ENCODE peak calls at places on chromosomes 5 and 9, in nine cellular contexts. One of them, this sample, is unnamed.

GRCh38 chr5:143641957-143642356 is 170.0 kb upstream of the HMHB1 start:
- DNase-seq in neural progenitor cell: no peak
- DNase-seq in heart right ventricle: no peak
- DNase-seq in HCT116: no peak
- DNase-seq in ovary: no peak
- DNase-seq in esophagus squamous epithelium: no peak
- DNase-seq in psoas muscle: no peak
- DNase-seq in tibial artery: no peak
- DNase-seq in stomach: no peak
- DNase-seq in this sample: no peak

GRCh38 chr5:169020102-169020501 is 280.8 kb downstream of the SLIT3 start:
- DNase-seq in tibial artery: no peak
- DNase-seq in esophagus squamous epithelium: no peak
- DNase-seq in psoas muscle: no peak
- DNase-seq in stomach: no peak
- DNase-seq in neural progenitor cell: peak; percentile 25
- DNase-seq in ovary: no peak
- DNase-seq in heart right ventricle: no peak
- DNase-seq in HCT116: peak; percentile 8
- DNase-seq in this sample: no peak

GRCh38 chr9:138020120-138020794 is 142.7 kb downstream of the CACNA1B start:
- DNase-seq in HCT116: no peak
- DNase-seq in heart right ventricle: no peak
- DNase-seq in tibial artery: no peak
- DNase-seq in stomach: peak; percentile 25
- DNase-seq in esophagus squamous epithelium: no peak
- DNase-seq in psoas muscle: peak; percentile 26
- DNase-seq in neural progenitor cell: no peak
- DNase-seq in ovary: no peak
- DNase-seq in this sample: no peak

GRCh38 chr5:35305336-35306020 is 75.2 kb upstream of the PRLR start:
- DNase-seq in stomach: no peak
- DNase-seq in HCT116: no peak
- DNase-seq in psoas muscle: no peak
- DNase-seq in esophagus squamous epithelium: no peak
- DNase-seq in ovary: no peak
- DNase-seq in neural progenitor cell: no peak
- DNase-seq in heart right ventricle: no peak
- DNase-seq in tibial artery: no peak
- DNase-seq in this sample: no peak

GRCh38 chr5:89028579-89029272 is 145.7 kb upstream of the MEF2C start:
- DNase-seq in psoas muscle: no peak
- DNase-seq in tibial artery: no peak
- DNase-seq in esophagus squamous epithelium: no peak
- DNase-seq in ovary: no peak
- DNase-seq in heart right ventricle: no peak
- DNase-seq in HCT116: peak; percentile 18
- DNase-seq in stomach: no peak
- DNase-seq in neural progenitor cell: no peak
- DNase-seq in this sample: no peak

GRCh38 chr9:18195223-18195622 is 278.7 kb upstream of the ADAMTSL1 start:
- DNase-seq in heart right ventricle: no peak
- DNase-seq in tibial artery: no peak
- DNase-seq in esophagus squamous epithelium: no peak
- DNase-seq in stomach: no peak
- DNase-seq in HCT116: no peak
- DNase-seq in psoas muscle: no peak
- DNase-seq in neural progenitor cell: no peak
- DNase-seq in ovary: no peak
- DNase-seq in this sample: no peak

GRCh38 chr5:107955321-107955720 is 284.6 kb upstream of the EFNA5 start:
- DNase-seq in tibial artery: no peak
- DNase-seq in ovary: no peak
- DNase-seq in HCT116: no peak
- DNase-seq in stomach: no peak
- DNase-seq in esophagus squamous epithelium: no peak
- DNase-seq in psoas muscle: no peak
- DNase-seq in heart right ventricle: no peak
- DNase-seq in neural progenitor cell: peak; percentile 22
- DNase-seq in this sample: no peak

GRCh38 chr9:35951736-35952135 is 6.2 kb downstream of the OR2S2 start:
- DNase-seq in stomach: no peak
- DNase-seq in tibial artery: no peak
- DNase-seq in HCT116: no peak
- DNase-seq in heart right ventricle: peak; percentile 43
- DNase-seq in psoas muscle: no peak
- DNase-seq in ovary: no peak
- DNase-seq in esophagus squamous epithelium: no peak
- DNase-seq in neural progenitor cell: no peak
- DNase-seq in this sample: no peak

GRCh38 chr5:7348168-7348802 is 47.7 kb upstream of the ADCY2 start:
- DNase-seq in stomach: no peak
- DNase-seq in tibial artery: no peak
- DNase-seq in heart right ventricle: no peak
- DNase-seq in ovary: no peak
- DNase-seq in psoas muscle: no peak
- DNase-seq in esophagus squamous epithelium: no peak
- DNase-seq in neural progenitor cell: peak; percentile 16
- DNase-seq in HCT116: no peak
- DNase-seq in this sample: no peak

GRCh38 chr9:93651521-93651950 is 75.2 kb downstream of the PHF2 start:
- DNase-seq in ovary: peak; percentile 10
- DNase-seq in heart right ventricle: no peak
- DNase-seq in HCT116: no peak
- DNase-seq in stomach: no peak
- DNase-seq in psoas muscle: peak; percentile 11
- DNase-seq in neural progenitor cell: no peak
- DNase-seq in tibial artery: peak; percentile 25
- DNase-seq in esophagus squamous epithelium: no peak
- DNase-seq in this sample: no peak

GRCh38 chr9:132883349-132884294 is 4.9 kb downstream of the SPACA9 start:
- DNase-seq in neural progenitor cell: no peak
- DNase-seq in esophagus squamous epithelium: no peak
- DNase-seq in stomach: no peak
- DNase-seq in ovary: no peak
- DNase-seq in tibial artery: no peak
- DNase-seq in HCT116: no peak
- DNase-seq in psoas muscle: no peak
- DNase-seq in heart right ventricle: no peak
- DNase-seq in this sample: no peak

GRCh38 chr9:18596920-18597319 is 123.0 kb downstream of the ADAMTSL1 start:
- DNase-seq in psoas muscle: no peak
- DNase-seq in esophagus squamous epithelium: no peak
- DNase-seq in stomach: no peak
- DNase-seq in tibial artery: no peak
- DNase-seq in neural progenitor cell: no peak
- DNase-seq in heart right ventricle: no peak
- DNase-seq in HCT116: no peak
- DNase-seq in ovary: no peak
- DNase-seq in this sample: no peak

GRCh38 chr5:95043234-95043633 is 241.7 kb downstream of the MCTP1 start:
- DNase-seq in esophagus squamous epithelium: no peak
- DNase-seq in psoas muscle: no peak
- DNase-seq in heart right ventricle: no peak
- DNase-seq in neural progenitor cell: no peak
- DNase-seq in HCT116: no peak
- DNase-seq in stomach: no peak
- DNase-seq in tibial artery: no peak
- DNase-seq in ovary: no peak
- DNase-seq in this sample: no peak

GRCh38 chr5:139363937-139364336 is 19.2 kb downstream of the SLC23A1 start:
- DNase-seq in ovary: no peak
- DNase-seq in esophagus squamous epithelium: no peak
- DNase-seq in tibial artery: no peak
- DNase-seq in stomach: no peak
- DNase-seq in psoas muscle: no peak
- DNase-seq in HCT116: no peak
- DNase-seq in heart right ventricle: no peak
- DNase-seq in neural progenitor cell: no peak
- DNase-seq in this sample: no peak

GRCh38 chr9:30609713-30610112 is 1774.7 kb upstream of the ACO1 start:
- DNase-seq in stomach: no peak
- DNase-seq in heart right ventricle: no peak
- DNase-seq in HCT116: no peak
- DNase-seq in tibial artery: no peak
- DNase-seq in esophagus squamous epithelium: no peak
- DNase-seq in psoas muscle: no peak
- DNase-seq in neural progenitor cell: no peak
- DNase-seq in ovary: no peak
- DNase-seq in this sample: no peak

GRCh38 chr5:147780924-147781530 is 1.5 kb downstream of the JAKMIP2 start:
- DNase-seq in stomach: no peak
- DNase-seq in esophagus squamous epithelium: no peak
- DNase-seq in neural progenitor cell: peak; percentile 55
- DNase-seq in tibial artery: no peak
- DNase-seq in HCT116: no peak
- DNase-seq in psoas muscle: no peak
- DNase-seq in heart right ventricle: no peak
- DNase-seq in ovary: no peak
- DNase-seq in this sample: no peak

GRCh38 chr9:36074870-36075532 is 38.3 kb downstream of the RECK start:
- DNase-seq in ovary: peak; percentile 86
- DNase-seq in esophagus squamous epithelium: peak; percentile 6
- DNase-seq in heart right ventricle: peak; percentile 90
- DNase-seq in neural progenitor cell: no peak
- DNase-seq in psoas muscle: peak; percentile 74
- DNase-seq in stomach: peak; percentile 68
- DNase-seq in HCT116: no peak
- DNase-seq in tibial artery: peak; percentile 91
- DNase-seq in this sample: peak; percentile 85

GRCh38 chr5:159442210-159442850 is 112.0 kb upstream of the IL12B start:
- DNase-seq in psoas muscle: no peak
- DNase-seq in stomach: no peak
- DNase-seq in esophagus squamous epithelium: no peak
- DNase-seq in heart right ventricle: peak; percentile 31
- DNase-seq in HCT116: no peak
- DNase-seq in neural progenitor cell: peak; percentile 73
- DNase-seq in ovary: peak; percentile 44
- DNase-seq in tibial artery: no peak
- DNase-seq in this sample: no peak

GRCh38 chr5:74413403-74414060 is 227.0 kb downstream of the ENC1 start:
- DNase-seq in stomach: no peak
- DNase-seq in heart right ventricle: no peak
- DNase-seq in esophagus squamous epithelium: no peak
- DNase-seq in HCT116: no peak
- DNase-seq in neural progenitor cell: no peak
- DNase-seq in psoas muscle: no peak
- DNase-seq in tibial artery: no peak
- DNase-seq in ovary: no peak
- DNase-seq in this sample: no peak

GRCh38 chr5:113761594-113761993 is 248.1 kb downstream of the YTHDC2 start:
- DNase-seq in tibial artery: no peak
- DNase-seq in stomach: no peak
- DNase-seq in neural progenitor cell: no peak
- DNase-seq in esophagus squamous epithelium: no peak
- DNase-seq in psoas muscle: no peak
- DNase-seq in ovary: no peak
- DNase-seq in heart right ventricle: no peak
- DNase-seq in HCT116: no peak
- DNase-seq in this sample: no peak

GRCh38 chr5:113759505-113760145 is 246.1 kb downstream of the YTHDC2 start:
- DNase-seq in neural progenitor cell: no peak
- DNase-seq in HCT116: no peak
- DNase-seq in psoas muscle: no peak
- DNase-seq in ovary: no peak
- DNase-seq in esophagus squamous epithelium: no peak
- DNase-seq in stomach: no peak
- DNase-seq in heart right ventricle: no peak
- DNase-seq in tibial artery: no peak
- DNase-seq in this sample: no peak

GRCh38 chr5:113760486-113760885 is 247.0 kb downstream of the YTHDC2 start:
- DNase-seq in stomach: no peak
- DNase-seq in neural progenitor cell: no peak
- DNase-seq in esophagus squamous epithelium: no peak
- DNase-seq in heart right ventricle: no peak
- DNase-seq in ovary: no peak
- DNase-seq in HCT116: no peak
- DNase-seq in psoas muscle: no peak
- DNase-seq in tibial artery: no peak
- DNase-seq in this sample: no peak

GRCh38 chr5:113764382-113764781 is 250.9 kb downstream of the YTHDC2 start:
- DNase-seq in heart right ventricle: no peak
- DNase-seq in HCT116: no peak
- DNase-seq in neural progenitor cell: no peak
- DNase-seq in tibial artery: no peak
- DNase-seq in stomach: no peak
- DNase-seq in ovary: no peak
- DNase-seq in esophagus squamous epithelium: no peak
- DNase-seq in psoas muscle: no peak
- DNase-seq in this sample: no peak
- H3K4me3 ChIP-seq in heart right ventricle: no peak overlapping the region
- H3K4me3 ChIP-seq in HCT116: no peak overlapping the region
- H3K4me3 ChIP-seq in neural progenitor cell: no peak overlapping the region
- H3K4me3 ChIP-seq in tibial artery: no peak overlapping the region
- H3K4me3 ChIP-seq in stomach: no peak overlapping the region
- H3K4me3 ChIP-seq in ovary: no peak overlapping the region
- H3K4me3 ChIP-seq in esophagus squamous epithelium: no peak overlapping the region
- H3K4me3 ChIP-seq in psoas muscle: no peak overlapping the region
- H3K4me3 ChIP-seq in this sample: no peak overlapping the region

GRCh38 chr5:67315082-67315801 is 118.6 kb upstream of the CD180 start:
- DNase-seq in HCT116: no peak
- DNase-seq in ovary: no peak
- DNase-seq in esophagus squamous epithelium: no peak
- DNase-seq in heart right ventricle: no peak
- DNase-seq in tibial artery: no peak
- DNase-seq in neural progenitor cell: peak; percentile 59
- DNase-seq in stomach: no peak
- DNase-seq in psoas muscle: no peak
- DNase-seq in this sample: no peak
- H3K27ac ChIP-seq in HCT116: no peak overlapping the region
- H3K27ac ChIP-seq in ovary: no peak overlapping the region
- H3K27ac ChIP-seq in esophagus squamous epithelium: peak overlapping the region; percentile 68
- H3K27ac ChIP-seq in heart right ventricle: peak overlapping the region; percentile 53
- H3K27ac ChIP-seq in tibial artery: peak overlapping the region; percentile 56
- H3K27ac ChIP-seq in neural progenitor cell: peak overlapping the region; percentile 53
- H3K27ac ChIP-seq in stomach: peak overlapping the region; percentile 31
- H3K27ac ChIP-seq in psoas muscle: no peak overlapping the region
- H3K27ac ChIP-seq in this sample: no peak overlapping the region

GRCh38 chr9:70479880-70480291 is 65.4 kb upstream of the KLF9 start:
- DNase-seq in tibial artery: peak; percentile 73
- DNase-seq in stomach: peak; percentile 34
- DNase-seq in HCT116: no peak
- DNase-seq in neural progenitor cell: peak; percentile 20
- DNase-seq in heart right ventricle: no peak
- DNase-seq in ovary: peak; percentile 47
- DNase-seq in psoas muscle: peak; percentile 74
- DNase-seq in esophagus squamous epithelium: no peak
- DNase-seq in this sample: peak; percentile 42
- H3K4me1 ChIP-seq in tibial artery: peaks cover 55% of the 10 kb centered on the region
- H3K4me1 ChIP-seq in stomach: peaks cover 41% of the 10 kb centered on the region
- H3K4me1 ChIP-seq in HCT116: no peaks in the 10 kb centered on the region
- H3K4me1 ChIP-seq in neural progenitor cell: peaks cover 11% of the 10 kb centered on the region
- H3K4me1 ChIP-seq in heart right ventricle: peaks cover 61% of the 10 kb centered on the region
- H3K4me1 ChIP-seq in ovary: peaks cover 26% of the 10 kb centered on the region
- H3K4me1 ChIP-seq in psoas muscle: peaks cover 71% of the 10 kb centered on the region
- H3K4me1 ChIP-seq in esophagus squamous epithelium: peaks cover 33% of the 10 kb centered on the region
- H3K4me1 ChIP-seq in this sample: peaks cover 65% of the 10 kb centered on the region

GRCh38 chr5:149358818-149359217 is 972 bp downstream of the PCYOX1L start:
- DNase-seq in HCT116: no peak
- DNase-seq in stomach: no peak
- DNase-seq in psoas muscle: no peak
- DNase-seq in ovary: no peak
- DNase-seq in esophagus squamous epithelium: no peak
- DNase-seq in heart right ventricle: no peak
- DNase-seq in tibial artery: no peak
- DNase-seq in neural progenitor cell: no peak
- DNase-seq in this sample: no peak
- H3K4me3 ChIP-seq in HCT116: peak overlapping the region; percentile 90
- H3K4me3 ChIP-seq in stomach: no peak overlapping the region
- H3K4me3 ChIP-seq in psoas muscle: no peak overlapping the region
- H3K4me3 ChIP-seq in ovary: no peak overlapping the region
- H3K4me3 ChIP-seq in esophagus squamous epithelium: peak overlapping the region; percentile 77
- H3K4me3 ChIP-seq in heart right ventricle: peak overlapping the region; percentile 83
- H3K4me3 ChIP-seq in tibial artery: no peak overlapping the region
- H3K4me3 ChIP-seq in neural progenitor cell: peak overlapping the region; percentile 91
- H3K4me3 ChIP-seq in this sample: no peak overlapping the region